ENCODE peak calls at places on chromosomes 5 and 9, in four cellular contexts. L is Right ventricle myocardium superior, R is GM12865, G is neural crest cell. T is an unnamed sample.

GRCh38 chr5:140707812-140708211 is 7.6 kb downstream of the ZMAT2 start:
- DNase-seq in L (no peak), R (no peak), G (no peak), T (no peak)

GRCh38 chr9:99030082-99030481 is 74.8 kb upstream of the TGFBR1 start:
- DNase-seq in L (no peak), R (no peak), G (no peak), T (no peak)

GRCh38 chr9:91334053-91334452 is 27.7 kb downstream of the AUH start:
- DNase-seq in L (no peak), R (no peak), G (no peak), T (no peak)

GRCh38 chr9:135711411-135711810 is 9.4 kb downstream of the KCNT1 start:
- DNase-seq in L (no peak), R (no peak), G (no peak), T (no peak)

GRCh38 chr5:169980418-169981053 is at the start of gene INSYN2B:
- DNase-seq in L (peak; percentile 64), R (peak; percentile 47), G (peak; percentile 80), T (peak; percentile 67)

GRCh38 chr5:148910686-148911361 is 84.4 kb downstream of the ADRB2 start:
- DNase-seq in L (peak; percentile 60), R (no peak), G (no peak), T (no peak)

GRCh38 chr5:136058031-136058971 is 29.5 kb downstream of the TGFBI start:
- DNase-seq in L (peak; percentile 69), R (no peak), G (no peak), T (no peak)

GRCh38 chr5:102722930-102723329 is 32.2 kb upstream of the PAM start:
- DNase-seq in L (no peak), R (no peak), G (no peak), T (no peak)

GRCh38 chr9:105116047-105116868 is 128.2 kb upstream of the SLC44A1 start:
- DNase-seq in L (no peak), R (no peak), G (no peak), T (no peak)

GRCh38 chr9:127898433-127899199 is 787 bp downstream of the ST6GALNAC6 start:
- DNase-seq in L (peak; percentile 62), R (no peak), G (no peak), T (no peak)

GRCh38 chr9:17402309-17402708 is 176.6 kb upstream of the SH3GL2 start:
- DNase-seq in L (no peak), R (peak; percentile 6), G (no peak), T (no peak)

GRCh38 chr9:89884356-89885083 is 279.7 kb downstream of the GADD45G start:
- DNase-seq in L (peak; percentile 83), R (no peak), G (no peak), T (no peak)

GRCh38 chr9:122128007-122128406 is 31.6 kb downstream of the NDUFA8 start:
- DNase-seq in L (no peak), R (no peak), G (no peak), T (no peak)

GRCh38 chr5:98500811-98501210 is 272.7 kb upstream of the RGMB start:
- DNase-seq in L (no peak), R (no peak), G (no peak), T (no peak)

GRCh38 chr5:80655231-80655784 is 525 bp upstream of the DHFR start:
- DNase-seq in L (no peak), R (peak; percentile 35), G (no peak), T (no peak)

GRCh38 chr9:134602547-134603362 is 38.8 kb upstream of the COL5A1 start:
- DNase-seq in L (no peak), R (no peak), G (no peak), T (no peak)

GRCh38 chr9:69976165-69976564 is 67.5 kb upstream of the MAMDC2 start:
- DNase-seq in L (no peak), R (no peak), G (no peak), T (no peak)

GRCh38 chr9:105608685-105609598 is 51.0 kb downstream of the FKTN start:
- DNase-seq in L (no peak), R (peak; percentile 57), G (no peak), T (no peak)

GRCh38 chr9:131543141-131543540 is 2.2 kb upstream of the PRRT1B start:
- DNase-seq in L (no peak), R (no peak), G (no peak), T (no peak)